ENCODE peak calls at places on chromosomes 13 and 19, in nine cellular contexts. One of them, this sample, is unnamed.

GRCh38 chr13:90254437-90254836 is 1093.0 kb upstream of the MIR17HG start:
- DNase-seq in CD8-positive, alpha-beta T cell: no peak
- DNase-seq in AG04450: no peak
- DNase-seq in fibroblast of mammary gland: no peak
- DNase-seq in adrenal gland: no peak
- DNase-seq in BE2C: no peak
- DNase-seq in AG09309: no peak
- DNase-seq in endothelial cell: no peak
- DNase-seq in body of pancreas: no peak
- DNase-seq in this sample: no peak

GRCh38 chr19:18274303-18274775 is at the start of gene IQCN:
- DNase-seq in CD8-positive, alpha-beta T cell: no peak
- DNase-seq in endothelial cell: no peak
- DNase-seq in body of pancreas: no peak
- DNase-seq in fibroblast of mammary gland: no peak
- DNase-seq in AG04450: no peak
- DNase-seq in adrenal gland: peak
- DNase-seq in AG09309: no peak
- DNase-seq in BE2C: no peak
- DNase-seq in this sample: no peak

GRCh38 chr19:55494172-55494761 is 6.0 kb downstream of the SSC5D start:
- DNase-seq in BE2C: peak
- DNase-seq in AG09309: no peak
- DNase-seq in adrenal gland: no peak
- DNase-seq in CD8-positive, alpha-beta T cell: no peak
- DNase-seq in endothelial cell: no peak
- DNase-seq in body of pancreas: no peak
- DNase-seq in AG04450: no peak
- DNase-seq in fibroblast of mammary gland: peak
- DNase-seq in this sample: no peak

GRCh38 chr13:114131581-114132418 is 623 bp downstream of the RASA3 start:
- DNase-seq in fibroblast of mammary gland: no peak
- DNase-seq in body of pancreas: peak
- DNase-seq in adrenal gland: no peak
- DNase-seq in AG09309: no peak
- DNase-seq in BE2C: no peak
- DNase-seq in CD8-positive, alpha-beta T cell: no peak
- DNase-seq in endothelial cell: no peak
- DNase-seq in AG04450: no peak
- DNase-seq in this sample: no peak

GRCh38 chr13:88246239-88246638 is 575.1 kb downstream of the SLITRK5 start:
- DNase-seq in body of pancreas: no peak
- DNase-seq in endothelial cell: no peak
- DNase-seq in AG09309: no peak
- DNase-seq in BE2C: peak
- DNase-seq in CD8-positive, alpha-beta T cell: no peak
- DNase-seq in AG04450: no peak
- DNase-seq in adrenal gland: no peak
- DNase-seq in fibroblast of mammary gland: no peak
- DNase-seq in this sample: no peak

GRCh38 chr19:16628984-16629691 is 1.1 kb upstream of the MED26 start:
- DNase-seq in CD8-positive, alpha-beta T cell: no peak
- DNase-seq in BE2C: peak
- DNase-seq in endothelial cell: no peak
- DNase-seq in AG04450: peak
- DNase-seq in AG09309: peak
- DNase-seq in adrenal gland: peak
- DNase-seq in body of pancreas: peak
- DNase-seq in fibroblast of mammary gland: peak
- DNase-seq in this sample: peak

GRCh38 chr13:110391273-110391672 is 84.2 kb downstream of the COL4A2 start:
- DNase-seq in adrenal gland: no peak
- DNase-seq in CD8-positive, alpha-beta T cell: no peak
- DNase-seq in fibroblast of mammary gland: peak
- DNase-seq in AG09309: no peak
- DNase-seq in body of pancreas: no peak
- DNase-seq in endothelial cell: no peak
- DNase-seq in AG04450: no peak
- DNase-seq in BE2C: no peak
- DNase-seq in this sample: no peak

GRCh38 chr19:11736696-11737095 is 2.0 kb downstream of the ZNF823 start:
- DNase-seq in CD8-positive, alpha-beta T cell: no peak
- DNase-seq in fibroblast of mammary gland: peak
- DNase-seq in endothelial cell: no peak
- DNase-seq in AG09309: no peak
- DNase-seq in BE2C: peak
- DNase-seq in AG04450: no peak
- DNase-seq in adrenal gland: peak
- DNase-seq in body of pancreas: no peak
- DNase-seq in this sample: no peak

GRCh38 chr13:97250560-97250959 is 28.4 kb downstream of the MBNL2 start:
- DNase-seq in CD8-positive, alpha-beta T cell: no peak
- DNase-seq in AG04450: no peak
- DNase-seq in AG09309: no peak
- DNase-seq in BE2C: no peak
- DNase-seq in endothelial cell: no peak
- DNase-seq in body of pancreas: no peak
- DNase-seq in adrenal gland: no peak
- DNase-seq in fibroblast of mammary gland: no peak
- DNase-seq in this sample: no peak

GRCh38 chr19:341386-342127 is 3.0 kb downstream of the MIER2 start:
- DNase-seq in AG04450: no peak
- DNase-seq in adrenal gland: no peak
- DNase-seq in BE2C: no peak
- DNase-seq in endothelial cell: no peak
- DNase-seq in CD8-positive, alpha-beta T cell: no peak
- DNase-seq in fibroblast of mammary gland: no peak
- DNase-seq in AG09309: no peak
- DNase-seq in body of pancreas: no peak
- DNase-seq in this sample: no peak
- TF ChIP-seq CTCF in AG04450: no peak
- TF ChIP-seq CTCF in adrenal gland: no peak
- TF ChIP-seq CTCF in BE2C: no peak
- TF ChIP-seq CTCF in endothelial cell: no peak
- TF ChIP-seq CTCF in CD8-positive, alpha-beta T cell: no peak
- TF ChIP-seq CTCF in fibroblast of mammary gland: no peak
- TF ChIP-seq CTCF in AG09309: no peak
- TF ChIP-seq CTCF in body of pancreas: no peak
- TF ChIP-seq CTCF in this sample: no peak

DNA sequence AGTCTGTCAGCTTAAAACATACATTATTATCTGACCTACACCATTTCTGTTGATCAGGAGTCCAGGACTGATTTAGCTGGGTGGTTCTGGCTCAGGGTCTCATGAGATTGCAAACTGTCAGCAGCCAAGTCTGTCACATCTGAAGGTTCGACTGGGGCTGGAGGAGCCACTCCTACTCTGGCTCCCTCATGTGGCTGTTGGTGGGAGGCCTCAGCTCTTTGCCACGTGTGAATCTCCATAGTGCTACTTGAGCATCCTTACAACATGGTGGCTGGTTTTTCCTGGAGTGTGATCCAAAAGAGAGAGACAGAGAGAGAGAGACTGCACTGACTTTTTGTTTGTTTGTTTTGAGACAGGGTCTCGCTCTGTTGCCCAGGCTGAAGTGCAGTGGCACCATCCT is 63.6 kb upstream of the NFIC start:
- DNase-seq in body of pancreas: no peak
- DNase-seq in CD8-positive, alpha-beta T cell: no peak
- DNase-seq in adrenal gland: no peak
- DNase-seq in fibroblast of mammary gland: no peak
- DNase-seq in AG04450: no peak
- DNase-seq in BE2C: no peak
- DNase-seq in endothelial cell: no peak
- DNase-seq in AG09309: no peak
- DNase-seq in this sample: no peak
- TF ChIP-seq CTCF in body of pancreas: no peak
- TF ChIP-seq CTCF in CD8-positive, alpha-beta T cell: no peak
- TF ChIP-seq CTCF in adrenal gland: no peak
- TF ChIP-seq CTCF in fibroblast of mammary gland: no peak
- TF ChIP-seq CTCF in AG04450: no peak
- TF ChIP-seq CTCF in BE2C: peak
- TF ChIP-seq CTCF in endothelial cell: no peak
- TF ChIP-seq CTCF in AG09309: peak
- TF ChIP-seq CTCF in this sample: no peak

DNA sequence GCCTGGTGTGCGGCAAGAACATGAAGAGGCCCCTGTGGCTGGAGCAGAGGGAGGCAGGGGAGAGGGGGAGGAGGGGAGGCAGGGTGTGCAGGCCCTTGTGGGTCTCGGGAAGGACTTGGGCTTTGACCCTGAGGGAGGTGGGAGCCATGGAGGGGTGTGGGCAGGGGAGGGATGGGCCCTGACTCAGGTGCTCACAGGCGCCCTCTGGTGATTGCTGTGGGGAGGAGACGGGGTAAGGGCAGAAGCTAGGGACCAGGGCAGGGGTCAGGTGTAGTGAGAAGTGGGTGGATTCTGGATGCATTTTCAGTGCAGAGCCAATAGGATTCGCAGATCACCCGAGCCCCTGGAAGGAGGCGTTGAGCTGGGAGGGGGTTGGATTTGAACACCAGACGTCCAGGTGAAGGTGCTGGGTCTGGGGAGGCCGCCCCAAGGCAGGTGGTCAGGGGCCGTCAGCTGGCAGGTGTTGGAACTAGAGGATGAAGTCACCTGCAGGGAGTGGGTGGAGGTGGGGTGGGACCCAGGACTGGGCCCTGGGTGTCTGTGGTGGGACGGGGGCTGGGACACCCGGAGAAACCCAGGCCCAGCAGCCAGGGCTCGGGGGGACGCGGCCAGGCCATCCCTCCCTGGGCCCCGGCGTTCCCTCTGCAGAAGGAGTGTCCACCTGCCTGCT is 185.4 kb downstream of the KDM4B start:
- DNase-seq in AG04450: no peak
- DNase-seq in CD8-positive, alpha-beta T cell: no peak
- DNase-seq in AG09309: no peak
- DNase-seq in fibroblast of mammary gland: peak
- DNase-seq in BE2C: peak
- DNase-seq in body of pancreas: peak
- DNase-seq in adrenal gland: peak
- DNase-seq in endothelial cell: peak
- DNase-seq in this sample: peak
- TF ChIP-seq CTCF in AG04450: peak
- TF ChIP-seq CTCF in CD8-positive, alpha-beta T cell: peak
- TF ChIP-seq CTCF in AG09309: peak
- TF ChIP-seq CTCF in fibroblast of mammary gland: peak
- TF ChIP-seq CTCF in BE2C: peak
- TF ChIP-seq CTCF in body of pancreas: peak
- TF ChIP-seq CTCF in adrenal gland: peak
- TF ChIP-seq CTCF in endothelial cell: no peak
- TF ChIP-seq CTCF in this sample: peak

GRCh38 chr19:44813331-44814131 is 4.6 kb downstream of the BCAM start:
- DNase-seq in body of pancreas: no peak
- DNase-seq in AG09309: no peak
- DNase-seq in fibroblast of mammary gland: no peak
- DNase-seq in endothelial cell: no peak
- DNase-seq in CD8-positive, alpha-beta T cell: no peak
- DNase-seq in adrenal gland: no peak
- DNase-seq in BE2C: no peak
- DNase-seq in AG04450: no peak
- DNase-seq in this sample: peak
- TF ChIP-seq CTCF in body of pancreas: no peak
- TF ChIP-seq CTCF in AG09309: no peak
- TF ChIP-seq CTCF in fibroblast of mammary gland: no peak
- TF ChIP-seq CTCF in endothelial cell: no peak
- TF ChIP-seq CTCF in CD8-positive, alpha-beta T cell: no peak
- TF ChIP-seq CTCF in adrenal gland: no peak
- TF ChIP-seq CTCF in BE2C: peak
- TF ChIP-seq CTCF in AG04450: no peak
- TF ChIP-seq CTCF in this sample: no peak

GRCh38 chr13:94950303-94950702 is 238.0 kb upstream of the SOX21 start:
- DNase-seq in endothelial cell: peak
- DNase-seq in body of pancreas: no peak
- DNase-seq in fibroblast of mammary gland: peak
- DNase-seq in adrenal gland: no peak
- DNase-seq in AG04450: no peak
- DNase-seq in AG09309: no peak
- DNase-seq in CD8-positive, alpha-beta T cell: no peak
- DNase-seq in BE2C: no peak
- DNase-seq in this sample: no peak
- TF ChIP-seq CTCF in endothelial cell: no peak
- TF ChIP-seq CTCF in body of pancreas: no peak
- TF ChIP-seq CTCF in fibroblast of mammary gland: peak
- TF ChIP-seq CTCF in adrenal gland: no peak
- TF ChIP-seq CTCF in AG04450: peak
- TF ChIP-seq CTCF in AG09309: peak
- TF ChIP-seq CTCF in CD8-positive, alpha-beta T cell: no peak
- TF ChIP-seq CTCF in BE2C: peak
- TF ChIP-seq CTCF in this sample: peak

GRCh38 chr19:2168619-2169424 is 5.1 kb downstream of the DOT1L start:
- DNase-seq in endothelial cell: no peak
- DNase-seq in AG09309: peak
- DNase-seq in AG04450: peak
- DNase-seq in fibroblast of mammary gland: peak
- DNase-seq in BE2C: peak
- DNase-seq in body of pancreas: peak
- DNase-seq in CD8-positive, alpha-beta T cell: peak
- DNase-seq in adrenal gland: peak
- DNase-seq in this sample: peak
- TF ChIP-seq CTCF in endothelial cell: no peak
- TF ChIP-seq CTCF in AG09309: no peak
- TF ChIP-seq CTCF in AG04450: no peak
- TF ChIP-seq CTCF in fibroblast of mammary gland: no peak
- TF ChIP-seq CTCF in BE2C: no peak
- TF ChIP-seq CTCF in body of pancreas: no peak
- TF ChIP-seq CTCF in CD8-positive, alpha-beta T cell: no peak
- TF ChIP-seq CTCF in adrenal gland: no peak
- TF ChIP-seq CTCF in this sample: no peak

GRCh38 chr13:74306496-74306895 is 172.3 kb upstream of the KLF12 start:
- DNase-seq in AG04450: no peak
- DNase-seq in fibroblast of mammary gland: peak
- DNase-seq in AG09309: no peak
- DNase-seq in body of pancreas: no peak
- DNase-seq in CD8-positive, alpha-beta T cell: no peak
- DNase-seq in BE2C: no peak
- DNase-seq in adrenal gland: no peak
- DNase-seq in endothelial cell: no peak
- DNase-seq in this sample: no peak
- TF ChIP-seq CTCF in AG04450: peak
- TF ChIP-seq CTCF in fibroblast of mammary gland: no peak
- TF ChIP-seq CTCF in AG09309: peak
- TF ChIP-seq CTCF in body of pancreas: no peak
- TF ChIP-seq CTCF in CD8-positive, alpha-beta T cell: no peak
- TF ChIP-seq CTCF in BE2C: peak
- TF ChIP-seq CTCF in adrenal gland: no peak
- TF ChIP-seq CTCF in endothelial cell: no peak
- TF ChIP-seq CTCF in this sample: no peak

GRCh38 chr13:29771247-29771646 is 79.2 kb downstream of the UBL3 start:
- DNase-seq in BE2C: no peak
- DNase-seq in fibroblast of mammary gland: peak
- DNase-seq in AG04450: no peak
- DNase-seq in AG09309: no peak
- DNase-seq in CD8-positive, alpha-beta T cell: no peak
- DNase-seq in body of pancreas: no peak
- DNase-seq in endothelial cell: no peak
- DNase-seq in adrenal gland: no peak
- DNase-seq in this sample: no peak
- TF ChIP-seq CTCF in BE2C: peak
- TF ChIP-seq CTCF in fibroblast of mammary gland: peak
- TF ChIP-seq CTCF in AG04450: peak
- TF ChIP-seq CTCF in AG09309: peak
- TF ChIP-seq CTCF in CD8-positive, alpha-beta T cell: peak
- TF ChIP-seq CTCF in body of pancreas: no peak
- TF ChIP-seq CTCF in endothelial cell: peak
- TF ChIP-seq CTCF in adrenal gland: peak
- TF ChIP-seq CTCF in this sample: peak

GRCh38 chr19:48169585-48169973 is 565 bp downstream of the LIG1 start:
- DNase-seq in BE2C: peak
- DNase-seq in AG09309: no peak
- DNase-seq in CD8-positive, alpha-beta T cell: peak
- DNase-seq in endothelial cell: peak
- DNase-seq in adrenal gland: peak
- DNase-seq in AG04450: peak
- DNase-seq in body of pancreas: peak
- DNase-seq in fibroblast of mammary gland: peak
- DNase-seq in this sample: peak
- TF ChIP-seq CTCF in BE2C: no peak
- TF ChIP-seq CTCF in AG09309: no peak
- TF ChIP-seq CTCF in CD8-positive, alpha-beta T cell: no peak
- TF ChIP-seq CTCF in endothelial cell: no peak
- TF ChIP-seq CTCF in adrenal gland: no peak
- TF ChIP-seq CTCF in AG04450: no peak
- TF ChIP-seq CTCF in body of pancreas: no peak
- TF ChIP-seq CTCF in fibroblast of mammary gland: no peak
- TF ChIP-seq CTCF in this sample: no peak

This sample was measured in nephron progenitor cell.